ENCODE peak calls at places on chromosomes 16 and 17, in six cellular contexts. M is right cardiac atrium; X is MG63; S is effector memory CD4-positive, alpha-beta T cell; Q is breast epithelium; H is cardiac fibroblast. C is an unnamed sample.

GRCh38 chr17:47665655-47666054 is 15.9 kb downstream of the KPNB1 start:
- DNase-seq in H (peak), Q (no peak), M (no peak), X (no peak), S (no peak), C (no peak)

GRCh38 chr16:66406534-66407368 is 20.3 kb upstream of the BEAN1 start:
- DNase-seq in S (peak), Q (peak), M (peak), X (peak), H (peak), C (peak)

GRCh38 chr16:72889616-72890235 is 158.2 kb downstream of the ZFHX3 start:
- DNase-seq in S (no peak), X (no peak), H (no peak), M (no peak), Q (no peak), C (no peak)

GRCh38 chr16:12833939-12834338 is 30.3 kb upstream of the CPPED1 start:
- DNase-seq in Q (no peak), S (no peak), X (peak), M (no peak), H (peak), C (peak)

GRCh38 chr17:65064452-65065019 is 8.0 kb upstream of the GNA13 start:
- DNase-seq in X (peak), Q (no peak), S (no peak), M (no peak), H (peak), C (peak)

GRCh38 chr17:55394357-55395021 is 27.1 kb downstream of the MMD start:
- DNase-seq in M (no peak), H (no peak), Q (no peak), S (no peak), X (no peak), C (no peak)

GRCh38 chr17:33284022-33284421 is 9.1 kb downstream of the ASIC2 start:
- DNase-seq in M (peak), X (peak), S (no peak), Q (no peak), H (peak), C (peak)

GRCh38 chr17:77332034-77332971 is 191.5 kb downstream of the SEC14L1 start:
- DNase-seq in H (peak), M (peak), X (no peak), S (peak), Q (peak), C (peak)

GRCh38 chr16:57627184-57627871 is 1.1 kb upstream of the ADGRG1 start:
- DNase-seq in Q (no peak), X (peak), H (peak), S (no peak), M (no peak), C (peak)

GRCh38 chr17:45225964-45226530 is 4.4 kb downstream of the FMNL1 start:
- DNase-seq in S (peak), M (peak), Q (no peak), H (peak), X (no peak), C (no peak)

GRCh38 chr16:57468346-57468745 is 5.9 kb downstream of the POLR2C start:
- DNase-seq in Q (no peak), M (no peak), X (no peak), H (no peak), S (no peak), C (no peak)

GRCh38 chr16:68309798-68310197 is 948 bp downstream of the SLC7A6OS start:
- DNase-seq in M (no peak), S (no peak), H (no peak), Q (no peak), X (no peak), C (no peak)

GRCh38 chr16:77131398-77131797 is 59.6 kb upstream of the MON1B start:
- DNase-seq in H (no peak), M (no peak), Q (no peak), X (no peak), S (no peak), C (no peak)

GRCh38 chr17:7515912-7516610 is 31.9 kb downstream of the POLR2A start:
- DNase-seq in X (no peak), Q (no peak), S (no peak), M (no peak), H (no peak), C (no peak)

GRCh38 chr16:47888142-47888541 is 267.7 kb downstream of the ABCC12 start:
- DNase-seq in Q (no peak), M (no peak), X (peak), S (no peak), H (peak), C (peak)

GRCh38 chr16:3189869-3190268 is 1.9 kb downstream of the OR1F1 start:
- DNase-seq in Q (no peak), X (no peak), S (no peak), M (no peak), H (no peak), C (no peak)

GRCh38 chr17:31404028-31404949 is 12.8 kb downstream of the RAB11FIP4 start:
- DNase-seq in S (no peak), Q (no peak), H (no peak), X (no peak), M (no peak), C (no peak)

GRCh38 chr16:2023098-2023925 is 3.4 kb upstream of the NHERF2 start:
- DNase-seq in Q (peak), S (peak), H (peak), M (peak), X (peak), C (peak)

GRCh38 chr17:65595071-65595655 is 33.7 kb upstream of the AXIN2 start:
- DNase-seq in Q (no peak), X (no peak), H (peak), M (no peak), S (no peak), C (no peak)

GRCh38 chr16:67923414-67924127 is 8.1 kb downstream of the CTRL start:
- DNase-seq in X (no peak), M (no peak), S (no peak), Q (peak), H (no peak), C (no peak)

GRCh38 chr17:81866440-81867122 is 4.6 kb downstream of the ARHGDIA start:
- DNase-seq in M (peak), H (peak), S (no peak), X (no peak), Q (no peak), C (no peak)

DNA sequence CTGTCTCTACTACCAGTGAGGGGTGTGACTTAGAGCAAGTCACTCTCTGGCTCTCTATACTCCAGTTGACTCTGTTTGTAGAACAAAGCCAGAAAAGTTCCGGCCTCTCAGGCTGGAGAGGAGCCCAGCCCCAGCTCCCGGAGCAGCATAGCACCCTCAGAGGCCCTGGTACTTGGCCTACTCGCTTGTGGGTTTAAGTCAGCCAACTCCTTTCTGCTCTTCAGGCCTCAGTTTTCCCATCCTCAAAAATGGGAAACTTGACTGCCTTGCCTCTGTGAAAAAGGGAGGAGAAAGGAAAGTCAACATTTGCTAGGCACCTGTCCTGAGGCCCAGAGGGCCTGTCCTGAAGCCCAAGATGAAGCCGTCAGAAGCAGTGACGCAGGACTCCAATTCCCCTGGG is 1.1 kb downstream of the CHST6 start:
- DNase-seq in H (no peak), Q (no peak), S (no peak), M (no peak), X (no peak), C (no peak)
- H3K4me3 ChIP-seq in H (peak), Q (peak), S (no peak), M (no peak), X (no peak), C (peak)

GRCh38 chr16:30995927-30996323 is 10.9 kb downstream of the HSD3B7 start:
- DNase-seq in M (no peak), H (no peak), Q (no peak), X (no peak), S (no peak), C (no peak)

GRCh38 chr16:30997000-30997886 is 12.2 kb downstream of the HSD3B7 start:
- DNase-seq in X (peak), S (peak), H (peak), Q (peak), M (peak), C (peak)

GRCh38 chr16:30998852-30999761 is 11.3 kb downstream of the STX1B start:
- DNase-seq in X (peak), Q (no peak), M (peak), S (no peak), H (no peak), C (no peak)

GRCh38 chr16:30996324-30996999 is 11.5 kb downstream of the HSD3B7 start:
- DNase-seq in X (no peak), Q (no peak), S (no peak), H (peak), M (peak), C (no peak)

GRCh38 chr16:30997887-30998711 is 12.3 kb downstream of the STX1B start:
- DNase-seq in X (peak), S (no peak), M (peak), H (peak), Q (no peak), C (peak)
- H3K4me3 ChIP-seq in X (peak), S (peak), M (no peak), H (peak), Q (peak), C (no peak)

GRCh38 chr17:12020595-12021590 is at the start of gene MAP2K4:
- DNase-seq in X (peak), M (peak), H (peak), Q (peak), S (peak), C (peak)

GRCh38 chr17:12024332-12024731 is 3.7 kb downstream of the MAP2K4 start:
- DNase-seq in S (no peak), H (peak), M (no peak), Q (no peak), X (no peak), C (peak)

GRCh38 chr17:12022310-12022709 is 1.6 kb downstream of the MAP2K4 start:
- DNase-seq in M (no peak), Q (no peak), H (no peak), X (no peak), S (no peak), C (no peak)

DNA sequence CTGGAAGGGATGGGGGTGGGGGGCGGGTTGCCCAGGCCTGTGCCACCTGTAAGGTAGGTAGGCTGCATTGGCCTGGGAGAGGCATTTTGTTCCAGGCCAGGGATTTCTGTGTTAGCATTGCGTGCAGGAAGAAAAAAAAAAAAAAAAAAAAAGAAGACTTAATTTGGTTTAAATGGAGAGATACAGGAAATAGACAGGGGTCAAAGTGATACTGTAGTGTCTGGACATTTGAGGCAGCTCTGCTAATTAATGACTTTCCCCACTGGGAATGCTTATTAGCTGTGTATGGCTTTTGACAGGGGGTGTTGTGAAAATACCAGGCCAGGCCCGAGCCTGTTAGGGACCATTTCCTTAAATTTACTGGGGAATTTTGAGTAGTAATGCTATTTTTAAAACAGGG is 927 bp downstream of the MAP2K4 start:
- DNase-seq in X (no peak), H (no peak), S (no peak), Q (no peak), M (no peak), C (no peak)
- H3K4me3 ChIP-seq in X (peak), H (peak), S (peak), Q (peak), M (peak), C (peak)

DNA sequence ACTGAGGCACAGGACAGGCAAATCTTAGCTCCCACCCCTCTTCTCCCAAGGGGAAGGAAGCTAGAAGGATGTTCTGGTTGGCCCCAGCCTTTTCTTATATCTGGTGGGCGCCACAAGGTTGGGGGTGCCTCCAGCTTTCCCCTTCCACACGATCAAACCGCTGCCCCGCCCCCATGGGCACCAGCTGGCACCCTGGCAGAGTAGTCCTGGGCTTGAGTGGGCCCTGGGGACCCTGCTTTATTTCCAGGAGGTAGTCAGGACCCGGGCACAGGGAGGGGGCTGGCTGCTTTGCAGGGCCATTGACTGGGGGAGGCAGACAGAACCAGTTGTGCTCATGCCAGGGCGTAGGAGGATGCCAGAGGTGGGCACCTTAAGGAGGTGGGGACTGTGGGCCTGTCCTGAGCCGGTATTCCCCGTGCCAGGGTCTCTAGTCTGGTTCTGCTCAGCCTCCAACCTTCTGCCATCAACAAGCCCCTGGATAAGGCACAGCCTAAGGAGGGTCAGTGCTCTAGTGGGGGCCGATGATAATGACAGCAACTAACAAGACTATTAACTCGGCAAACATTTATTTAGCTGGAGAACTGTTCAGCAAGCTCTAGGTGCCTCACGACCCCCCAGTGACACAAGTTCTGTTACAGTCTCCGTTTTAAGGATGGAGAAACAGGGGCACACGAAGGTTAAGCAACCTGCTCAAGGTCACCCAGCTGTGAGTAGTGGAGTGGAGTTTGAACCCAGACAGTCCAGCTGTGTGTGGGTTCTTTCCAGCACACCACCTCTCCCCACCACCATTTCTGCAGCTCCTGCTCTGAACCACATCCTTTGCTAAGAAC is 7.6 kb upstream of the PPP1R1B start:
- DNase-seq in M (no peak), S (no peak), Q (no peak), X (no peak), H (no peak), C (no peak)
- H3K4me3 ChIP-seq in M (no peak), S (no peak), Q (no peak), X (no peak), H (no peak), C (no peak)

DNA sequence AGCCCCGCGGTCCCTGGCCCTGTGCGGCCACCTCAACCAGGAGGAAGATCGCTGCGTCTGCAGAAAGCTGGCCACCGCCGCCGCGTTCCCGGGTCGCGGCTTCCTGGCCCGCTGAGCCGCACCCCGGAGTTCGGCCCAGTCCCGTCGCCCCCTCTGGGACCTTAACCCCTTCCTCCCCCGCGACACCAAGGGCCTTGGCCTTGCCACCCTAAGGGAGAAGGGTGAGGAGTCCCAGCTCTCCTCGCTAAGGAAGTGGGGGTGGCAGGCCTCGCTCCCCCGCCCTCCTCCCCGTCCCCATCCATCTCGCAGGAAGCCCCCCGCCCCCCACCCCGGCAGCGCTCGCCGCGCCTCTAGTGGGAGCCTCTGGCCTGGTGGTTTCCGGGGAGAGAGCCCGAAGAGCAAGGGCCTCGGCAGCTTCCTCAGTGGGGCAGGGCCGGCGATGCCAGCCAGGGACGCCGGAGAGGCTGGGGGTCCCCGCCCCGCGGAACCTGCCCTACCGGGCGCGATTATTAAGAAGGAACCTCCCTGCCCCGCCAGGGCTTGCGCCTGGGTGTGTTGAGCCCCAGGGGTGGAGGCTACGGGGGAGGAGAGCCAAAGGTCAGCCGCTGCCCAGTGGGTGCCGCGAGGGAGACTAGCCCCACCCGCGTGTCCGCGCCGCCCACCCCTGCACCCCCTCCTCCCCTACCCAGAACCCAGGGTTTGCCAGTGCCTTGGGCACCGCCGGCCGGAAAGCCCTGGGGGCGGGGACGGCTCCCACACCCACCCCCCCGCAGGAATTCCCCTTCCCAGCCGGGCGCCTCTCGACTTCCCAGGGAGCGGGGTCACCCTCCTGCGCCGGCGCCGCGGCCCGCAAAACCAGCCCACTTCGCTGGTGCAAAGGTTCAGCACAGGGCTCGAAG is 6.8 kb downstream of the CBX4 start:
- DNase-seq in Q (no peak), M (peak), X (no peak), S (no peak), H (no peak), C (no peak)
- H3K4me3 ChIP-seq in Q (peak), M (peak), X (no peak), S (no peak), H (no peak), C (no peak)

GRCh38 chr16:9126609-9127008 is 35.2 kb downstream of the HAPSTR1 start:
- DNase-seq in M (no peak), Q (no peak), X (no peak), S (no peak), H (no peak), C (no peak)
- H3K4me3 ChIP-seq in M (no peak), Q (no peak), X (no peak), S (no peak), H (no peak), C (no peak)

C was measured in astrocyte of the spinal cord.